ENCODE peak calls at places on chromosome 10, in ten cellular contexts. G is foreskin fibroblast; C is AG04449; R is BJ; N is upper lobe of right lung; V is PC-9; H is Caco-2; T is choroid plexus epithelial cell; K is CD4-positive, alpha-beta T cell; Y is astrocyte. S is an unnamed sample.

GRCh38 chr10:117444497-117445040 is 69.3 kb upstream of the PDZD8 start:
- DNase-seq in K (no peak), Y (peak), R (no peak), C (no peak), N (no peak), G (no peak), H (no peak), V (no peak), T (no peak), S (no peak)

GRCh38 chr10:28684986-28685580 is 7.8 kb downstream of the BAMBI start:
- DNase-seq in K (no peak), R (no peak), H (no peak), G (no peak), T (no peak), C (no peak), V (no peak), N (no peak), Y (no peak), S (no peak)

GRCh38 chr10:69334258-69335062 is 56.2 kb downstream of the HK1 start:
- DNase-seq in T (no peak), C (no peak), H (no peak), G (no peak), K (no peak), R (no peak), Y (no peak), N (no peak), V (peak), S (no peak)

GRCh38 chr10:46299267-46299530 is 12.4 kb downstream of the ANTXRL start:
- DNase-seq in Y (no peak), V (no peak), N (no peak), H (no peak), C (no peak), K (no peak), G (no peak), R (no peak), T (no peak), S (peak)

GRCh38 chr10:110818311-110819257 is 53.1 kb upstream of the PDCD4 start:
- DNase-seq in T (no peak), R (no peak), C (no peak), V (peak), Y (no peak), K (no peak), G (no peak), H (peak), N (no peak), S (no peak)

GRCh38 chr10:106360870-106361269 is 803.6 kb downstream of the SORCS1 start:
- DNase-seq in V (no peak), N (no peak), R (peak), T (peak), G (peak), K (no peak), Y (peak), C (peak), H (no peak), S (no peak)

GRCh38 chr10:3622845-3623621 is 162.0 kb downstream of the KLF6 start:
- DNase-seq in R (peak), V (peak), N (no peak), Y (peak), T (peak), H (no peak), C (no peak), G (no peak), K (no peak), S (no peak)

GRCh38 chr10:63720072-63720537 is 198.9 kb downstream of the REEP3 start:
- DNase-seq in Y (no peak), G (no peak), C (no peak), T (peak), N (no peak), H (peak), K (peak), R (no peak), V (peak), S (no peak)

GRCh38 chr10:34732926-34733325 is 82.2 kb downstream of the PARD3 start:
- DNase-seq in T (no peak), V (no peak), Y (peak), K (no peak), N (no peak), G (peak), R (no peak), C (no peak), H (peak), S (no peak)

GRCh38 chr10:127976701-127977367 is 69.9 kb downstream of the PTPRE start:
- DNase-seq in R (no peak), H (no peak), G (no peak), C (no peak), V (peak), T (peak), K (no peak), Y (peak), N (no peak), S (no peak)

GRCh38 chr10:46329690-46330016 is 42.9 kb downstream of the ANTXRL start:
- DNase-seq in K (no peak), Y (no peak), R (no peak), C (no peak), V (no peak), T (peak), G (no peak), N (no peak), H (no peak), S (no peak)

GRCh38 chr10:29840516-29841276 is 205.9 kb upstream of the SVIL start:
- DNase-seq in C (no peak), H (peak), K (no peak), T (no peak), N (no peak), V (no peak), R (no peak), Y (no peak), G (no peak), S (no peak)

GRCh38 chr10:9668411-9668810 is 1349.3 kb upstream of the CELF2 start:
- DNase-seq in N (no peak), C (no peak), Y (no peak), V (no peak), H (no peak), T (no peak), R (no peak), K (no peak), G (no peak), S (no peak)

GRCh38 chr10:112307631-112308502 is 24.7 kb downstream of the TECTB start:
- DNase-seq in T (peak), G (no peak), H (peak), V (peak), R (no peak), C (peak), K (peak), N (peak), Y (peak), S (no peak)

GRCh38 chr10:11249134-11249533 is 231.5 kb downstream of the CELF2 start:
- DNase-seq in T (no peak), V (no peak), G (no peak), N (no peak), K (no peak), H (no peak), R (no peak), C (no peak), Y (no peak), S (no peak)

GRCh38 chr10:76942556-76943416 is 694.8 kb downstream of the KCNMA1 start:
- DNase-seq in Y (no peak), R (no peak), K (no peak), C (no peak), G (peak), N (no peak), H (no peak), T (peak), V (no peak), S (no peak)

GRCh38 chr10:60466267-60467201 is 76.9 kb upstream of the ANK3 start:
- DNase-seq in G (no peak), K (no peak), V (no peak), Y (peak), R (no peak), H (no peak), C (no peak), T (no peak), N (no peak), S (no peak)

GRCh38 chr10:1870491-1870890 is 133.2 kb upstream of the ADARB2 start:
- DNase-seq in T (no peak), K (no peak), V (no peak), H (no peak), C (no peak), G (no peak), Y (no peak), N (no peak), R (no peak), S (no peak)

GRCh38 chr10:48473704-48474103 is 131.2 kb downstream of the ARHGAP22 start:
- DNase-seq in K (no peak), V (no peak), N (no peak), Y (no peak), C (no peak), R (no peak), G (no peak), H (no peak), T (no peak), S (peak)

GRCh38 chr10:121772406-121772805 is 155.4 kb downstream of the ATE1 start:
- DNase-seq in H (peak), G (no peak), K (no peak), V (no peak), R (no peak), C (no peak), Y (peak), N (no peak), T (no peak), S (no peak)

GRCh38 chr10:48231178-48231577 is 43.3 kb downstream of the FRMPD2 start:
- DNase-seq in H (no peak), Y (no peak), T (no peak), N (no peak), C (no peak), V (no peak), G (no peak), K (no peak), R (no peak), S (no peak)

GRCh38 chr10:112265745-112266144 is 17.5 kb upstream of the TECTB start:
- DNase-seq in H (no peak), T (peak), N (no peak), G (no peak), R (no peak), K (no peak), C (no peak), Y (no peak), V (no peak), S (no peak)

GRCh38 chr10:29618341-29619171 is 16.2 kb downstream of the SVIL start:
- DNase-seq in H (peak), N (peak), Y (no peak), R (no peak), C (no peak), T (peak), G (peak), V (peak), K (no peak), S (no peak)

GRCh38 chr10:118701529-118702323 is 53.0 kb downstream of the CACUL1 start:
- DNase-seq in C (peak), G (no peak), H (no peak), K (no peak), N (no peak), T (peak), R (no peak), Y (peak), V (no peak), S (no peak)

GRCh38 chr10:89466599-89467035 is 52.2 kb downstream of the IFIT5 start:
- DNase-seq in K (no peak), R (no peak), C (no peak), V (peak), N (no peak), T (peak), G (peak), Y (peak), H (peak), S (no peak)

GRCh38 chr10:60032723-60033122 is 126.4 kb upstream of the CCDC6 start:
- DNase-seq in K (no peak), V (peak), H (peak), T (peak), N (no peak), G (peak), R (no peak), C (no peak), Y (peak), S (no peak)

GRCh38 chr10:93379366-93380042 is 102.6 kb downstream of the MYOF start:
- DNase-seq in V (no peak), R (no peak), K (no peak), Y (peak), N (no peak), C (no peak), H (no peak), G (peak), T (peak), S (no peak)

GRCh38 chr10:46282460-46283216 is 4.2 kb upstream of the ANTXRL start:
- DNase-seq in N (peak), K (peak), H (peak), C (no peak), G (peak), R (peak), V (peak), Y (peak), T (peak), S (peak)

GRCh38 chr10:43955002-43955596 is 306.4 kb upstream of the ZNF32 start:
- DNase-seq in T (no peak), N (peak), R (no peak), K (no peak), Y (no peak), H (no peak), V (no peak), C (no peak), G (no peak), S (peak)

GRCh38 chr10:36375107-36375506 is 733.0 kb upstream of the FZD8 start:
- DNase-seq in V (no peak), G (no peak), H (no peak), C (no peak), K (no peak), R (no peak), T (no peak), Y (no peak), N (no peak), S (no peak)

GRCh38 chr10:114995468-114995867 is 57.5 kb downstream of the TRUB1 start:
- DNase-seq in G (no peak), C (no peak), N (no peak), R (no peak), Y (peak), T (peak), H (no peak), V (no peak), K (no peak), S (no peak)

GRCh38 chr10:132533571-132534260 is 3.9 kb upstream of the INPP5A start:
- DNase-seq in V (peak), H (no peak), T (no peak), G (no peak), C (no peak), K (no peak), N (no peak), R (no peak), Y (no peak), S (no peak)

GRCh38 chr10:17426263-17426600 is 28.2 kb downstream of the ST8SIA6 start:
- DNase-seq in R (no peak), Y (no peak), V (no peak), K (no peak), N (no peak), G (no peak), C (no peak), H (no peak), T (no peak), S (no peak)

GRCh38 chr10:44293842-44294241 is 91.1 kb downstream of the CXCL12 start:
- DNase-seq in C (no peak), Y (peak), R (peak), G (peak), T (peak), H (no peak), V (no peak), N (peak), K (no peak), S (no peak)

GRCh38 chr10:68082815-68083395 is 7.8 kb upstream of the HERC4 start:
- DNase-seq in H (peak), T (peak), C (no peak), N (no peak), V (no peak), Y (no peak), G (no peak), R (no peak), K (no peak), S (no peak)

GRCh38 chr10:73843254-73843653 is 31.1 kb downstream of the CAMK2G start:
- DNase-seq in Y (no peak), H (no peak), N (no peak), T (no peak), C (no peak), V (no peak), K (no peak), R (no peak), G (no peak), S (no peak)

GRCh38 chr10:95268438-95268837 is 22.4 kb downstream of the PDLIM1 start:
- DNase-seq in G (no peak), H (no peak), T (peak), N (no peak), R (no peak), K (no peak), C (no peak), Y (peak), V (no peak), S (no peak)

GRCh38 chr10:108244443-108245228 is 1080.1 kb upstream of the SORCS1 start:
- DNase-seq in Y (no peak), N (no peak), K (no peak), C (no peak), R (no peak), V (no peak), G (no peak), T (no peak), H (no peak), S (no peak)
- TF ChIP-seq CTCF in Y (no peak), N (no peak), K (no peak), C (no peak), R (no peak), V (no peak), G (no peak), T (no peak), H (no peak), S (no peak)

GRCh38 chr10:125531470-125531869 is 151.5 kb downstream of the TEX36 start:
- DNase-seq in V (no peak), Y (no peak), R (no peak), H (no peak), K (no peak), T (no peak), G (no peak), N (no peak), C (no peak), S (peak)

GRCh38 chr10:125535559-125535958 is 147.4 kb downstream of the TEX36 start:
- DNase-seq in K (no peak), Y (no peak), T (no peak), C (no peak), V (no peak), N (no peak), H (no peak), G (no peak), R (no peak), S (peak)

GRCh38 chr10:125534515-125534914 is 148.4 kb downstream of the TEX36 start:
- DNase-seq in G (no peak), C (no peak), R (no peak), Y (no peak), T (no peak), V (no peak), H (no peak), N (no peak), K (no peak), S (peak)

GRCh38 chr10:125538947-125539649 is 143.9 kb downstream of the TEX36 start:
- DNase-seq in N (no peak), T (no peak), V (peak), K (no peak), R (no peak), Y (no peak), G (no peak), H (no peak), C (no peak), S (no peak)

GRCh38 chr10:125536236-125536635 is 146.7 kb downstream of the TEX36 start:
- DNase-seq in K (no peak), T (no peak), V (no peak), R (no peak), Y (no peak), H (no peak), N (no peak), G (no peak), C (no peak), S (peak)
- TF ChIP-seq CTCF in K (no peak), T (no peak), V (no peak), R (no peak), Y (no peak), H (no peak), N (no peak), G (no peak), C (no peak), S (no peak)

GRCh38 chr10:23095966-23096813 is 811 bp downstream of the MSRB2 start:
- DNase-seq in R (no peak), V (peak), C (peak), N (peak), T (peak), H (peak), Y (peak), G (peak), K (peak), S (no peak)
- TF ChIP-seq CTCF in R (no peak), V (no peak), C (no peak), N (peak), T (no peak), H (no peak), Y (no peak), G (no peak), K (no peak), S (no peak)

DNA sequence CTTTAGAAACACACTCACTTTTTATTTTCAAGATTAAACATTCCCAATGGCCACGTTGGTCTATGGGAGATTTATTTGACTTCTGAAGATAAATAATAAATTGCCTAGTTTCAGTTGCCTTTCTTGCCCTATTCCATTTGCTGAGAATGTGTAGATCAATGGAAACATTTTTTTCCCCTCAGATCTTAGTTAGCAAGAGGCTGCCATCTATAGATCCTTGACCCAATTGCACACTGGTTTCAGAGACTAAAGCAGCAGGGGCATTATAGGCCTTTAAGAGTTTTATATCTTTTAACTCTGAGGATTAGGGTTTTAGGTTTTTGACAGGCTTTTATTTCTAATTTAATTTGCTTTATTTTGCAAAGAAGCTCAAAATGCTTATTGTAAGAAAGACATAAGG is 163.2 kb upstream of the GPR26 start:
- DNase-seq in G (no peak), C (no peak), K (no peak), H (no peak), V (no peak), R (no peak), T (no peak), N (no peak), Y (no peak), S (no peak)
- TF ChIP-seq CTCF in G (no peak), C (no peak), K (no peak), H (no peak), V (no peak), R (no peak), T (no peak), N (no peak), Y (no peak), S (no peak)

GRCh38 chr10:13956826-13957225 is 370.1 kb downstream of the PRPF18 start:
- DNase-seq in G (peak), K (no peak), H (no peak), Y (no peak), V (no peak), T (peak), R (no peak), C (no peak), N (peak), S (no peak)
- TF ChIP-seq CTCF in G (peak), K (no peak), H (no peak), Y (no peak), V (no peak), T (peak), R (peak), C (peak), N (peak), S (peak)

GRCh38 chr10:6929157-6929830 is 349.2 kb upstream of the PRKCQ start:
- DNase-seq in K (no peak), N (no peak), H (no peak), R (no peak), Y (no peak), G (no peak), V (no peak), T (no peak), C (no peak), S (no peak)
- TF ChIP-seq CTCF in K (no peak), N (no peak), H (no peak), R (no peak), Y (no peak), G (no peak), V (no peak), T (no peak), C (no peak), S (no peak)

DNA sequence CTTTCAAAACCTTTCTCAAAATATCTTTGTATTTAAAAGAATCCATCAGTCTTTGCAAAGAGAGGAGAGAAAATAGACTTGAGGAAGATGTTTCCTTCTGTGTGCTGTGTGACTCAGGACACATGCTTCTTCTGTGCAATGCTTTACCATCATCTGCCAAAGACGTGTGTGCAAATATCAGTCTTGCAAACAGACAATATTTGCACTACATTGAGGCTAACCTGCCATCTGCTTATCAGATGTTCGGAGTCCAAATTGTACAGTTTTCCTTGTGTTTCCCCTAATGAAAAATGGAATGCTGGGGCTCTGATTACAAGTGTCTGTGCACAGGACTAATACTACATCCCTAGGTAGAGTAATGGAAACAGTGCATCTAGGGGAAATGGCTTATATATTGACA is 353.1 kb upstream of the LRRTM3 start:
- DNase-seq in K (no peak), N (no peak), C (no peak), V (no peak), Y (no peak), T (no peak), R (no peak), G (no peak), H (no peak), S (no peak)
- TF ChIP-seq CTCF in K (no peak), N (no peak), C (no peak), V (no peak), Y (no peak), T (no peak), R (no peak), G (no peak), H (no peak), S (no peak)

GRCh38 chr10:102101152-102101551 is 19.0 kb downstream of the LDB1 start:
- DNase-seq in V (no peak), Y (no peak), G (no peak), K (no peak), R (no peak), N (no peak), H (peak), C (no peak), T (peak), S (no peak)
- TF ChIP-seq CTCF in V (peak), Y (no peak), G (no peak), K (no peak), R (no peak), N (no peak), H (peak), C (no peak), T (peak), S (no peak)

DNA sequence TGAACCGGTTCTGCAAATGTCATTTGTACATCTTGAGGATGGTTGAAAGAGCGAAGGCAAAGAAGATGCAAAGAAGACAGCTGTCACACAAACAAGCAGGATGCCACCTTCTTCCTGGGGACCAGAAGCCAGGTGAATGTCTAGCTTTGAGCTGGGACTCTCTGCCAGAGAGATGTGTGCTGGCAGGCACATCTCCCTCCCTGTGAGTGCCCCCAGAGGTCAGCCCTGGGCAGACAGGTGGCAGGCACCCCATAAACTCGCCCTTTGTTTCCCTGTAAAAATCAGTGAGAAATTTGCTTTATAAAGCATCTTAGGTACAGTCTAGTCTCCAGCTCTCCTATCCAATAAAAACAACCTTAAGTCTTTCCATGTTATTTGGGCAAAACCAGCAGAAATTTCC is 2.6 kb upstream of the TCERG1L start:
- DNase-seq in C (no peak), H (no peak), K (no peak), Y (no peak), T (no peak), V (no peak), G (no peak), N (no peak), R (no peak), S (no peak)
- TF ChIP-seq CTCF in C (no peak), H (no peak), K (no peak), Y (no peak), T (no peak), V (no peak), G (no peak), N (no peak), R (no peak), S (no peak)